ENCODE peak calls at places on chromosomes 7 and 10, in seven cellular contexts. L is activated T-cell treated with anti-CD3 and anti-CD28 coated beads, Interleukin-2, amount 50 U/mL, for 48 hours; J is cerebellar cortex; M is GM13976; X is GM12865; B is psoas muscle; Z is H54. G is an unnamed sample.

GRCh38 chr7:25260862-25261454 is 32.7 kb upstream of the NPVF start:
- DNase-seq in L (no peak), J (peak), M (no peak), X (peak), B (no peak), Z (no peak), G (peak)

GRCh38 chr10:106107711-106108110 is 1056.8 kb downstream of the SORCS1 start:
- DNase-seq in L (no peak), J (no peak), M (no peak), X (no peak), B (no peak), Z (no peak), G (no peak)

GRCh38 chr7:75906991-75907667 is 7.8 kb upstream of the POR start:
- DNase-seq in L (no peak), J (no peak), M (no peak), X (no peak), B (no peak), Z (no peak), G (no peak)

GRCh38 chr7:30862987-30863693 is 48.5 kb upstream of the AQP1 start:
- DNase-seq in L (no peak), J (peak), M (no peak), X (no peak), B (no peak), Z (no peak), G (no peak)

GRCh38 chr7:50502947-50503346 is 52.8 kb upstream of the FIGNL1 start:
- DNase-seq in L (no peak), J (no peak), M (no peak), X (no peak), B (peak), Z (no peak), G (no peak)

GRCh38 chr10:82914655-82915136 is 1039.7 kb downstream of the NRG3 start:
- DNase-seq in L (no peak), J (no peak), M (peak), X (peak), B (no peak), Z (no peak), G (no peak)

GRCh38 chr7:50069613-50070012 is 23.4 kb downstream of the ZPBP start:
- DNase-seq in L (peak), J (no peak), M (peak), X (peak), B (peak), Z (peak), G (peak)

GRCh38 chr7:113810108-113810748 is 108.6 kb downstream of the PPP1R3A start:
- DNase-seq in L (no peak), J (no peak), M (no peak), X (no peak), B (no peak), Z (no peak), G (no peak)

G was measured in GM06990.